ENCODE peak calls at places on chromosomes 13 and 19, in nine cellular contexts. One of them, this sample, is unnamed.

GRCh38 chr19:31013391-31013975 is 335.8 kb downstream of the TSHZ3 start:
- DNase-seq in GM23248: no peak
- DNase-seq in HCT116: no peak
- DNase-seq in MM.1S: no peak
- DNase-seq in neural progenitor cell: no peak
- DNase-seq in GM23338: no peak
- DNase-seq in hepatocyte: no peak
- DNase-seq in OCI-LY7: no peak
- DNase-seq in PC-3: no peak
- DNase-seq in this sample: no peak

GRCh38 chr13:112699318-112699918 is 9.6 kb downstream of the ATP11A start:
- DNase-seq in neural progenitor cell: no peak
- DNase-seq in HCT116: no peak
- DNase-seq in GM23248: no peak
- DNase-seq in OCI-LY7: no peak
- DNase-seq in MM.1S: no peak
- DNase-seq in PC-3: no peak
- DNase-seq in hepatocyte: no peak
- DNase-seq in GM23338: no peak
- DNase-seq in this sample: no peak

GRCh38 chr13:39618546-39618945 is 15.6 kb upstream of the LHFPL6 start:
- DNase-seq in GM23338: no peak
- DNase-seq in HCT116: no peak
- DNase-seq in GM23248: no peak
- DNase-seq in PC-3: no peak
- DNase-seq in hepatocyte: no peak
- DNase-seq in neural progenitor cell: no peak
- DNase-seq in OCI-LY7: no peak
- DNase-seq in MM.1S: no peak
- DNase-seq in this sample: no peak

GRCh38 chr19:5826531-5827341 is 12.8 kb downstream of the FUT6 start:
- DNase-seq in MM.1S: peak
- DNase-seq in GM23248: peak
- DNase-seq in OCI-LY7: peak
- DNase-seq in GM23338: peak
- DNase-seq in HCT116: peak
- DNase-seq in neural progenitor cell: peak
- DNase-seq in PC-3: peak
- DNase-seq in hepatocyte: peak
- DNase-seq in this sample: peak

GRCh38 chr13:32837307-32837972 is 178.8 kb upstream of the KL start:
- DNase-seq in MM.1S: no peak
- DNase-seq in GM23248: no peak
- DNase-seq in GM23338: no peak
- DNase-seq in HCT116: no peak
- DNase-seq in hepatocyte: no peak
- DNase-seq in neural progenitor cell: no peak
- DNase-seq in PC-3: peak
- DNase-seq in OCI-LY7: no peak
- DNase-seq in this sample: no peak

GRCh38 chr13:74287672-74288169 is 153.5 kb upstream of the KLF12 start:
- DNase-seq in hepatocyte: peak
- DNase-seq in MM.1S: peak
- DNase-seq in GM23338: peak
- DNase-seq in OCI-LY7: peak
- DNase-seq in HCT116: no peak
- DNase-seq in PC-3: peak
- DNase-seq in neural progenitor cell: peak
- DNase-seq in GM23248: peak
- DNase-seq in this sample: peak

GRCh38 chr19:3257071-3257470 is 32.6 kb downstream of the CELF5 start:
- DNase-seq in hepatocyte: no peak
- DNase-seq in neural progenitor cell: no peak
- DNase-seq in HCT116: no peak
- DNase-seq in PC-3: no peak
- DNase-seq in MM.1S: no peak
- DNase-seq in GM23248: no peak
- DNase-seq in GM23338: no peak
- DNase-seq in OCI-LY7: no peak
- DNase-seq in this sample: no peak

GRCh38 chr13:32446220-32446619 is 18.3 kb upstream of the N4BP2L1 start:
- DNase-seq in HCT116: no peak
- DNase-seq in hepatocyte: peak
- DNase-seq in PC-3: no peak
- DNase-seq in GM23248: no peak
- DNase-seq in neural progenitor cell: no peak
- DNase-seq in GM23338: no peak
- DNase-seq in OCI-LY7: no peak
- DNase-seq in MM.1S: no peak
- DNase-seq in this sample: no peak

GRCh38 chr19:10286803-10287737 is at the start of gene ICAM4:
- DNase-seq in hepatocyte: peak
- DNase-seq in GM23248: peak
- DNase-seq in neural progenitor cell: peak
- DNase-seq in MM.1S: no peak
- DNase-seq in GM23338: peak
- DNase-seq in HCT116: no peak
- DNase-seq in PC-3: no peak
- DNase-seq in OCI-LY7: peak
- DNase-seq in this sample: peak

GRCh38 chr19:44452367-44452766 is 4.1 kb upstream of the ZNF229 start:
- DNase-seq in hepatocyte: no peak
- DNase-seq in PC-3: no peak
- DNase-seq in GM23338: no peak
- DNase-seq in HCT116: no peak
- DNase-seq in GM23248: no peak
- DNase-seq in neural progenitor cell: no peak
- DNase-seq in MM.1S: no peak
- DNase-seq in OCI-LY7: no peak
- DNase-seq in this sample: no peak

GRCh38 chr13:71237332-71237731 is 629.7 kb downstream of the DACH1 start:
- DNase-seq in MM.1S: no peak
- DNase-seq in PC-3: no peak
- DNase-seq in OCI-LY7: no peak
- DNase-seq in hepatocyte: no peak
- DNase-seq in HCT116: no peak
- DNase-seq in neural progenitor cell: no peak
- DNase-seq in GM23248: no peak
- DNase-seq in GM23338: no peak
- DNase-seq in this sample: no peak

GRCh38 chr13:71242191-71242590 is 624.8 kb downstream of the DACH1 start:
- DNase-seq in MM.1S: no peak
- DNase-seq in GM23248: no peak
- DNase-seq in neural progenitor cell: peak
- DNase-seq in HCT116: no peak
- DNase-seq in GM23338: no peak
- DNase-seq in hepatocyte: no peak
- DNase-seq in OCI-LY7: no peak
- DNase-seq in PC-3: no peak
- DNase-seq in this sample: no peak

GRCh38 chr13:71244181-71244580 is 622.8 kb downstream of the DACH1 start:
- DNase-seq in MM.1S: no peak
- DNase-seq in GM23248: no peak
- DNase-seq in OCI-LY7: no peak
- DNase-seq in GM23338: no peak
- DNase-seq in neural progenitor cell: no peak
- DNase-seq in PC-3: no peak
- DNase-seq in HCT116: no peak
- DNase-seq in hepatocyte: no peak
- DNase-seq in this sample: no peak

GRCh38 chr13:71240906-71241305 is 626.1 kb downstream of the DACH1 start:
- DNase-seq in PC-3: peak
- DNase-seq in neural progenitor cell: peak
- DNase-seq in hepatocyte: peak
- DNase-seq in GM23248: no peak
- DNase-seq in MM.1S: no peak
- DNase-seq in GM23338: peak
- DNase-seq in HCT116: no peak
- DNase-seq in OCI-LY7: no peak
- DNase-seq in this sample: peak
- TF ChIP-seq EZH2phosphoT487 in PC-3: no peak
- TF ChIP-seq EZH2phosphoT487 in neural progenitor cell: no peak
- TF ChIP-seq EZH2phosphoT487 in hepatocyte: no peak
- TF ChIP-seq EZH2phosphoT487 in GM23248: no peak
- TF ChIP-seq EZH2phosphoT487 in MM.1S: no peak
- TF ChIP-seq EZH2phosphoT487 in GM23338: no peak
- TF ChIP-seq EZH2phosphoT487 in HCT116: no peak
- TF ChIP-seq EZH2phosphoT487 in OCI-LY7: no peak
- TF ChIP-seq EZH2phosphoT487 in this sample: no peak

DNA sequence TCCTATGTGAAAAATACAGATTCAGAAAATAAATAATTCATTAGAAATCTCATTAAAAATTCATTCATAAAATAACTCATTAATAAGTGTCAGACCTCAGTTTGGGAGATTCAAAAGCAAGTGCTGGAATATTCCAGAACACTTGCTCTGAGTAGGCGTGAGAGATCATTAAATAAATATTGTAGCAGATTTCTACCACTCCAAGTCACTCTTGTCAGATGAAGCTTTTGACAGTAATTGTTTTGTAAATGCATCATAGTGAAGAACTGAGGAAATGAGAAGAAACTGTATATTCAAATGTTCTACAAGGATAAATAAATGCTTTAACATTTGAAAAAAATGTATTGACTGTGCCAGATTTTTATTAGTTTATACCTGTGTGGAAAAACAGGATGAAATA is 1228.1 kb downstream of the SLITRK1 start:
- DNase-seq in GM23338: no peak
- DNase-seq in neural progenitor cell: no peak
- DNase-seq in hepatocyte: no peak
- DNase-seq in PC-3: no peak
- DNase-seq in HCT116: no peak
- DNase-seq in GM23248: no peak
- DNase-seq in OCI-LY7: no peak
- DNase-seq in MM.1S: no peak
- DNase-seq in this sample: no peak
- TF ChIP-seq EZH2phosphoT487 in GM23338: no peak
- TF ChIP-seq EZH2phosphoT487 in neural progenitor cell: no peak
- TF ChIP-seq EZH2phosphoT487 in hepatocyte: no peak
- TF ChIP-seq EZH2phosphoT487 in PC-3: no peak
- TF ChIP-seq EZH2phosphoT487 in HCT116: no peak
- TF ChIP-seq EZH2phosphoT487 in GM23248: no peak
- TF ChIP-seq EZH2phosphoT487 in OCI-LY7: no peak
- TF ChIP-seq EZH2phosphoT487 in MM.1S: no peak
- TF ChIP-seq EZH2phosphoT487 in this sample: no peak

DNA sequence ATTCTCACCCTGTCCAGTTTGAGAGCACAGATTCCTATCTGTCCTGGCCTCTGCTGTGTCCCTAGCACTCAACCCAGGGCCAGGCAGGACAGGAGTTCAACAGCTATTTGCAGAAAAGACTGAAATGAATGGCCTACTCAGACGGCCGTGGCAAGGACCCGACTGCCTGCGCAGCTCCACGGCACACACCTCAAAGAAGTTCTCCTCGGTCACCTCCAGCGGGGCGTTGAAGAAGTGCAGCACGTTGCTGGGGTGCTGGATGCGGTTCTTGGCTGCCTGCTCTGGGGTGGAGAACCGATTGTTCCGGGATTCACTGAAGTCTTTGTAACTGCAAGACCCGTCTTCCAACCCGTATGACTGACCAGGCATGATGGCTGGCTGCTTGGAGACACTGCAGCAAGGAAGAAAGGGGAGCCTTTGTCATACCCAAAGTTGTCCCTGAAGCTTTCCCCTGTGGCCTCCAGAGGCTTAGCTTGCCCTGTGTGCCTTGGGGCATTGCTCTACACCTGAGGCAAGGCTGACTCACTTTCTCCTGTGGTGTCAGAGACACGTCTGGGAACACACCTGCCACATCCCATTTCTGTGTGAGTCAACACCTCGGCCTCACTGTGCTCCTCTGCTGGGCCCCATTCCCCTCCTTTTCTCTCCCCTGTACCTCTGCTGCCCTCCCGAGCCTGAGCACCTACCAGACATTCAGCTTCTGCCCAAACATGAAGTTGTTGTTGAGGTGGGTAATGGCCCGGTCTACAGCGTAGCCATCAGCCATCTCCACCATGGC is 6.8 kb upstream of the ECH1 start:
- DNase-seq in MM.1S: no peak
- DNase-seq in GM23338: no peak
- DNase-seq in neural progenitor cell: no peak
- DNase-seq in GM23248: no peak
- DNase-seq in HCT116: peak
- DNase-seq in OCI-LY7: no peak
- DNase-seq in hepatocyte: peak
- DNase-seq in PC-3: peak
- DNase-seq in this sample: no peak
- TF ChIP-seq EZH2phosphoT487 in MM.1S: no peak
- TF ChIP-seq EZH2phosphoT487 in GM23338: no peak
- TF ChIP-seq EZH2phosphoT487 in neural progenitor cell: no peak
- TF ChIP-seq EZH2phosphoT487 in GM23248: no peak
- TF ChIP-seq EZH2phosphoT487 in HCT116: no peak
- TF ChIP-seq EZH2phosphoT487 in OCI-LY7: no peak
- TF ChIP-seq EZH2phosphoT487 in hepatocyte: no peak
- TF ChIP-seq EZH2phosphoT487 in PC-3: no peak
- TF ChIP-seq EZH2phosphoT487 in this sample: no peak

GRCh38 chr19:28577199-28577598 is 635.8 kb downstream of the UQCRFS1 start:
- DNase-seq in GM23338: no peak
- DNase-seq in OCI-LY7: peak
- DNase-seq in MM.1S: no peak
- DNase-seq in hepatocyte: no peak
- DNase-seq in GM23248: no peak
- DNase-seq in PC-3: no peak
- DNase-seq in neural progenitor cell: no peak
- DNase-seq in HCT116: no peak
- DNase-seq in this sample: no peak
- TF ChIP-seq EZH2phosphoT487 in GM23338: no peak
- TF ChIP-seq EZH2phosphoT487 in OCI-LY7: no peak
- TF ChIP-seq EZH2phosphoT487 in MM.1S: no peak
- TF ChIP-seq EZH2phosphoT487 in hepatocyte: no peak
- TF ChIP-seq EZH2phosphoT487 in GM23248: no peak
- TF ChIP-seq EZH2phosphoT487 in PC-3: no peak
- TF ChIP-seq EZH2phosphoT487 in neural progenitor cell: no peak
- TF ChIP-seq EZH2phosphoT487 in HCT116: no peak
- TF ChIP-seq EZH2phosphoT487 in this sample: no peak

GRCh38 chr13:26482451-26483197 is 74.9 kb upstream of the WASF3 start:
- DNase-seq in PC-3: peak
- DNase-seq in OCI-LY7: peak
- DNase-seq in GM23338: peak
- DNase-seq in HCT116: peak
- DNase-seq in hepatocyte: peak
- DNase-seq in MM.1S: peak
- DNase-seq in neural progenitor cell: peak
- DNase-seq in GM23248: peak
- DNase-seq in this sample: peak
- TF ChIP-seq EZH2phosphoT487 in PC-3: no peak
- TF ChIP-seq EZH2phosphoT487 in OCI-LY7: no peak
- TF ChIP-seq EZH2phosphoT487 in GM23338: no peak
- TF ChIP-seq EZH2phosphoT487 in HCT116: no peak
- TF ChIP-seq EZH2phosphoT487 in hepatocyte: no peak
- TF ChIP-seq EZH2phosphoT487 in MM.1S: no peak
- TF ChIP-seq EZH2phosphoT487 in neural progenitor cell: no peak
- TF ChIP-seq EZH2phosphoT487 in GM23248: no peak
- TF ChIP-seq EZH2phosphoT487 in this sample: no peak

This sample was measured in SK-N-SH.